ENCODE peak calls at places on chromosomes 5 and 9, in four cellular contexts. T is GM12878, I is K562, G is HepG2. J is an unnamed sample.

GRCh38 chr5:180070726-180071417 is 687 bp downstream of the RNF130 start:
- DNase-seq in G (no peak), I (no peak), T (no peak), J (peak)

GRCh38 chr5:78182838-78183237 is 111.7 kb downstream of the AP3B1 start:
- DNase-seq in I (peak), T (no peak), G (no peak), J (no peak)

GRCh38 chr9:108094676-108094993 is 605.1 kb upstream of the KLF4 start:
- DNase-seq in I (no peak), G (no peak), T (no peak), J (no peak)

GRCh38 chr9:81621111-81621510 is 68.2 kb downstream of the TLE1 start:
- DNase-seq in I (no peak), T (no peak), G (no peak), J (no peak)

GRCh38 chr9:90881648-90882047 is 80.0 kb downstream of the SYK start:
- DNase-seq in T (peak), G (no peak), I (no peak), J (no peak)

GRCh38 chr5:62143268-62144229 is 162.5 kb upstream of the KIF2A start:
- DNase-seq in G (peak), T (no peak), I (no peak), J (peak)

GRCh38 chr5:78062645-78063044 is 231.9 kb downstream of the AP3B1 start:
- DNase-seq in T (no peak), I (no peak), G (no peak), J (no peak)

GRCh38 chr9:123607479-123607878 is 251.5 kb downstream of the CRB2 start:
- DNase-seq in G (peak), I (no peak), T (no peak), J (no peak)

GRCh38 chr9:84152204-84152603 is 171.6 kb downstream of the RMI1 start:
- DNase-seq in I (no peak), G (no peak), T (no peak), J (no peak)

GRCh38 chr5:152631217-152631616 is 226.1 kb upstream of the NMUR2 start:
- DNase-seq in G (no peak), I (no peak), T (no peak), J (no peak)

GRCh38 chr5:139731281-139731680 is 64.3 kb upstream of the PSD2 start:
- DNase-seq in I (no peak), G (no peak), T (no peak), J (no peak)

GRCh38 chr5:126248611-126249010 is 174.6 kb upstream of the GRAMD2B start:
- DNase-seq in I (no peak), G (no peak), T (no peak), J (no peak)

GRCh38 chr5:104708027-104708426 is 1145.4 kb upstream of the NUDT12 start:
- DNase-seq in I (no peak), G (no peak), T (no peak), J (no peak)

GRCh38 chr5:36683821-36684434 is 77.5 kb downstream of the SLC1A3 start:
- DNase-seq in I (no peak), G (no peak), T (no peak), J (no peak)

DNA sequence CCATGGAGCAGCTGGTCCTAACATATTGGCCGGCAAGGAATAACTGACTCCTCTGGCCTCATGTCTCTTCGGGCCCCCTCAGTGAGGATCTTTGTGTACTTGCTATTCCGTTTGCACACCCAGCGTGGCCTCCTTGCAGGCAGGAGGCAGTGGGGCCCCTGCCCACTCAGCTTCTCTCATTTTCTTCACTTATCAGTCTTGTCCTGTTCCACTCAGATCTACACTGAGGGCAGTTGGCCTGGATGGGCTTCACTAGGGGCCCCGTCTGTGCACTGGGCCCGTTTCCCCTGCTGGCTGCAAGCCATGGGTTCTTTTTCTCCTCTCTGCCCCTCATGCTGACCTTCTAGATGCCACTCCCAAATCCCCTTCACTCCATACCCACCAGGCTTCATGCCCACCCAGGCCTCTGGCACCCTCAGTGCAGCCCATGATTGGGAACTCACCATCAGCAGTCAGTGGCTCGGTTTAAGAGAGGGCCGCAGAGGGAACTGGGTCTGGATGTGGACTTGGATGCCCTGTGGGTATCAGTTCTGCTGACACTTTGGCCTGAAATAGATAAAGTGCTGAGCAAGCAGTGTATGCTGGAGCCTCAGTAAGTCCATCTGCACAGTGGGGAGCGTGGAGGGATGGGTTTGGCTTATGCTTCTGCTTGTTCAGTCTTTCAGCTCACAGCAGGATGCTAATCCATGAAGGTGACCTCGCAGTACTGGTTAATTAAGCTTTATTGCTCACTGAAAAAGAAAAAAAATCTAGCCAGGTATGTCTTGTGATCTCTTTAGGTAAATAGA is 57.9 kb downstream of the ERBIN start:
- DNase-seq in G (no peak), T (no peak), I (no peak), J (no peak)
- TF ChIP-seq SP1 in G (no peak), T (no peak), I (no peak), J (no peak)

DNA sequence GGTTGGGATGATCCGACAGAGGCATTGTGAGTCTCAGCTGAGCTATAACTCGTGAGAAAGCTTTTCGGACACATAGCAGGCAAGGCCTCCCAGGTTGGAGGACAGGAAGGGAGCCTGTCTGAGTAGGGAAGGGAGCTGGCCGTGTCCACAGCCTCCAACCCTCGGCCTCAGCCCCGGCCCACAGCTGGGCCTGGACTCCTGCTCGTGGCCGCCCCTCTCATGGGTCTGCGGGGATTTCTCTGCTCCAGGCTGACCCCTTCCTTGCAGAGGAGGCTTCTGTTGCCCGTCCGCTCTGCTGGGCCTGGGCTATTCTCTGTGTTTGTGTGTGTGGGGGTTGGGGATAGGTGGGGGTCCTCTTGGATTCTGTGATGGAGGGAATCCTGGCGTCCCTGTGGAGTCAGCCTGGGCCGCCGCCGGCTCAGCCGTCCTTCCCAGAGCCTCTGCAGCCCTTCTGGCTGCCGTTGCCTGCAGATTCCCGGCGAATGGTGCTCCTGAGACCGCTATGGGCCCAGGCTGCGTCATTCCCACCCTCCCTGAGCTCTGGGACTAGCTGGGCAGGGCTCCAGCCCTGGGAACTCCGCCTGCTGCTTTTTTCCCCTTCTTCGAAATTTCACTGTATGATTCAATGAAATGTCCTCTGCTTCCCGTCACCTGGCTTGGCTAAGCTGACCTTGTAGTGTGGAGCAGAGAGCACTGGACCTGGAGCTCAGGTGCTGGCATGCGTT is 64.2 kb downstream of the FGF18 start:
- DNase-seq in I (no peak), T (no peak), G (no peak), J (no peak)
- TF ChIP-seq BHLHE40 in I (no peak), T (no peak), G (no peak), J (no peak)

GRCh38 chr5:56277573-56277972 is 44.4 kb upstream of the ANKRD55 start:
- DNase-seq in T (no peak), I (no peak), G (no peak), J (no peak)

GRCh38 chr5:56279291-56279690 is 46.2 kb upstream of the ANKRD55 start:
- DNase-seq in I (no peak), T (no peak), G (no peak), J (no peak)

GRCh38 chr5:56281489-56282163 is 48.5 kb upstream of the ANKRD55 start:
- DNase-seq in I (no peak), T (no peak), G (no peak), J (no peak)

GRCh38 chr5:56279979-56280378 is 46.8 kb upstream of the ANKRD55 start:
- DNase-seq in I (no peak), T (no peak), G (peak), J (no peak)

GRCh38 chr5:56278267-56278826 is 45.2 kb upstream of the ANKRD55 start:
- DNase-seq in G (no peak), T (no peak), I (no peak), J (no peak)
- TF ChIP-seq SP1 in G (no peak), T (no peak), I (no peak), J (no peak)

DNA sequence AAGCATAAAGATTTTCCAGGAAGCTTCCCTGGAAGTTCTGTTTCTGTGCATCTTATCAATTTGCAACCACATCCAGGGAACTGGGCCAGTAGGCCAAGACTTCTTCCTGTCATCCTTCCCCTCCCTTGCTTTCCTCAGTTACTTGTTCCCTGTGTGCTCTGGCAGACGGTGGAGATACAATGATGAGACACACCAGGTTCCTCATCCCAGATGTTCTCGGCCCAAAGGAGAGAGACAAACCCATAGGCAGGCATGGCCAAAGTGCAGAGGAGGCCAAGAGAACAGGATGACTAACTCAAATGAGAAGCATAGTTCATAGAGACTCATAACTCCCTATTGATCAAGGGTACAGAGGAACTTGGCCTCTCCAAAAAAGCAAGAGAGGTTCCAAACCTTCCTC is 652.6 kb downstream of the CCDC171 start:
- DNase-seq in I (no peak), T (no peak), G (no peak), J (no peak)
- TF ChIP-seq BHLHE40 in I (no peak), T (no peak), G (no peak), J (no peak)

GRCh38 chr5:174271316-174271715 is 225.8 kb downstream of the NSG2 start:
- DNase-seq in G (no peak), I (no peak), T (no peak), J (no peak)
- TF ChIP-seq SP1 in G (no peak), I (no peak), T (no peak), J (no peak)

DNA sequence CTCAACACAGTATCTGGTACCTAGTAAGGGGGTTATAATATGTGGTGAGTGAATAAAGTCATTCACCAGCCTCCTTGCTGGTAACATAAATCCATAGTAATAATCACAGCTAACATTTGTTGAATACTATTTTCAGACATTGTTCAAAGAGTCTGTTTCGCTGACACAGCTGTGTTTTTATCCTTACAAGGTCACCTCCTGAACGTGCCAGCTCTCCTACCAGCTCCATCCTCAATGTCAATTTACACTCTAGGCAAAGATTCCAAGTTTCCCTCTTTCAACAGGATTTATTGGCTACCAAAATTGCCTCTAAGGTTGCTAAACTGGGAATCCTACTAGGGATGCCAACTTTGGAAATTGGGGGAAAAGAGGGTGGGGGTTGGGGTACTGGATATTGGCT is 30.7 kb upstream of the SMC5 start:
- DNase-seq in I (no peak), G (no peak), T (no peak), J (no peak)
- TF ChIP-seq BHLHE40 in I (no peak), G (no peak), T (no peak), J (no peak)

GRCh38 chr5:133531634-133532033 is 80.7 kb downstream of the FSTL4 start:
- DNase-seq in G (no peak), I (no peak), T (no peak), J (no peak)
- TF ChIP-seq SP1 in G (no peak), I (no peak), T (no peak), J (no peak)

DNA sequence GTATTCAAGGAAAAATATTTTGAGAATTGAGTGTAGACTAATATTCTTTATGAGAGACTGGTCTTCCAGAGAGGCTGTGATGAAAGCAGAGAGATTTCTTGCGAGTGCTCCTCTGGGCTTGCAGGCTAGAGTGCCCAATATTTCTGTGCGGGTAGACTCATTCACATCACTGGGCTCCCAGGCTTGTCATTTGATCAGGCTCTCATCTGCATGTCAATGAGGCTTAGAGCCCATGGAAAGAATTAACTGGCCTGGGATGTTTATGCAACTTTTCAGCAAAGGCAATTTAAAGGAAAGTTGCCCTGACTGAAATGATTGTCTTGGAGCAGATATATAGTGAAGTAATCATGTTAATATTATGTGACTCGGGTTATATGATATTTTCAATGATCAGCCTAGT is 42.3 kb downstream of the SNCAIP start:
- DNase-seq in I (no peak), G (no peak), T (no peak), J (no peak)
- TF ChIP-seq BHLHE40 in I (no peak), G (no peak), T (no peak), J (no peak)